ENCODE peak calls at places on chromosomes 6 and 20, in six cellular contexts. E is endothelial cell, Z is endothelial cell of umbilical vein, F is type B pancreatic cell, A is sigmoid colon, Q is mucosa of descending colon. R is an unnamed sample.

GRCh38 chr6:43809417-43810305 is 39.6 kb downstream of the VEGFA start:
- DNase-seq in E (no peak), Z (peak; percentile 2), F (no peak), A (peak; percentile 38), Q (no peak), R (no peak)

GRCh38 chr6:139852484-139853140 is 478.2 kb upstream of the CITED2 start:
- DNase-seq in E (no peak), Z (no peak), F (no peak), A (no peak), Q (no peak), R (no peak)

GRCh38 chr6:17039266-17039665 is 62.6 kb upstream of the STMND1 start:
- DNase-seq in E (no peak), Z (no peak), F (no peak), A (no peak), Q (no peak), R (no peak)

GRCh38 chr6:47655719-47656595 is 42.4 kb upstream of the ADGRF4 start:
- DNase-seq in E (no peak), Z (peak; percentile 31), F (no peak), A (no peak), Q (peak; percentile 58), R (no peak)

GRCh38 chr6:125790403-125791150 is at the start of gene NCOA7:
- DNase-seq in E (peak; percentile 57), Z (peak; percentile 84), F (peak; percentile 82), A (peak; percentile 91), Q (peak; percentile 91), R (peak; percentile 56)

GRCh38 chr6:142071981-142072380 is 60.7 kb upstream of the GJE1 start:
- DNase-seq in E (no peak), Z (no peak), F (no peak), A (no peak), Q (no peak), R (no peak)

GRCh38 chr6:3370361-3371221 is 86.3 kb downstream of the SLC22A23 start:
- DNase-seq in E (no peak), Z (no peak), F (no peak), A (peak; percentile 51), Q (no peak), R (no peak)

GRCh38 chr6:41464481-41464880 is 81.7 kb upstream of the FOXP4 start:
- DNase-seq in E (no peak), Z (no peak), F (no peak), A (no peak), Q (no peak), R (no peak)

GRCh38 chr6:137724018-137724403 is 143.0 kb upstream of the TNFAIP3 start:
- DNase-seq in E (no peak), Z (no peak), F (no peak), A (no peak), Q (no peak), R (no peak)

GRCh38 chr6:135196739-135197510 is 15.8 kb downstream of the MYB start:
- DNase-seq in E (no peak), Z (no peak), F (no peak), A (no peak), Q (no peak), R (no peak)

GRCh38 chr6:45351667-45352066 is 23.5 kb downstream of the RUNX2 start:
- DNase-seq in E (no peak), Z (no peak), F (no peak), A (no peak), Q (no peak), R (no peak)

GRCh38 chr20:31860431-31861345 is 9.6 kb downstream of the DUSP15 start:
- DNase-seq in E (no peak), Z (no peak), F (no peak), A (no peak), Q (no peak), R (no peak)

GRCh38 chr6:25537349-25538018 is 114.5 kb upstream of the SCGN start:
- DNase-seq in E (no peak), Z (no peak), F (no peak), A (no peak), Q (no peak), R (no peak)

GRCh38 chr6:71386215-71386614 is 97.6 kb downstream of the OGFRL1 start:
- DNase-seq in E (no peak), Z (peak; percentile 59), F (no peak), A (no peak), Q (no peak), R (no peak)

GRCh38 chr6:3253597-3253961 is 5.2 kb upstream of the PSMG4 start:
- DNase-seq in E (no peak), Z (no peak), F (no peak), A (peak; percentile 57), Q (no peak), R (no peak)

GRCh38 chr20:59525500-59526241 is 78.7 kb upstream of the PHACTR3 start:
- DNase-seq in E (peak; percentile 87), Z (peak; percentile 52), F (peak; percentile 82), A (no peak), Q (no peak), R (peak; percentile 65)

GRCh38 chr6:41439524-41440418 is 104.4 kb downstream of the NCR2 start:
- DNase-seq in E (no peak), Z (no peak), F (no peak), A (no peak), Q (no peak), R (no peak)

GRCh38 chr6:73123632-73124329 is 101.5 kb downstream of the KHDC1L start:
- DNase-seq in E (no peak), Z (no peak), F (no peak), A (no peak), Q (no peak), R (no peak)

GRCh38 chr6:144036064-144036873 is 28.2 kb upstream of the PLAGL1 start:
- DNase-seq in E (no peak), Z (peak; percentile 6), F (no peak), A (no peak), Q (peak; percentile 55), R (no peak)

GRCh38 chr20:58545565-58546195 is 30.5 kb upstream of the APCDD1L start:
- DNase-seq in E (no peak), Z (no peak), F (peak; percentile 34), A (peak; percentile 30), Q (no peak), R (no peak)

GRCh38 chr6:5930968-5931367 is 75.8 kb downstream of the NRN1 start:
- DNase-seq in E (no peak), Z (no peak), F (no peak), A (no peak), Q (no peak), R (no peak)

GRCh38 chr6:80541886-80542285 is 435.4 kb downstream of the BCKDHB start:
- DNase-seq in E (no peak), Z (no peak), F (no peak), A (no peak), Q (no peak), R (no peak)

GRCh38 chr6:25138697-25139051 is 140.5 kb upstream of the CARMIL1 start:
- DNase-seq in E (no peak), Z (peak; percentile 60), F (no peak), A (no peak), Q (no peak), R (no peak)

GRCh38 chr20:41572010-41572572 is 46.1 kb downstream of the CHD6 start:
- DNase-seq in E (no peak), Z (no peak), F (no peak), A (no peak), Q (no peak), R (no peak)

GRCh38 chr6:168744866-168745265 is 303.9 kb downstream of the SMOC2 start:
- DNase-seq in E (no peak), Z (no peak), F (no peak), A (no peak), Q (no peak), R (no peak)

GRCh38 chr6:132530293-132530974 is 7.6 kb upstream of the TAAR9 start:
- DNase-seq in E (peak; percentile 70), Z (peak; percentile 58), F (no peak), A (peak; percentile 66), Q (no peak), R (peak; percentile 60)

DNA sequence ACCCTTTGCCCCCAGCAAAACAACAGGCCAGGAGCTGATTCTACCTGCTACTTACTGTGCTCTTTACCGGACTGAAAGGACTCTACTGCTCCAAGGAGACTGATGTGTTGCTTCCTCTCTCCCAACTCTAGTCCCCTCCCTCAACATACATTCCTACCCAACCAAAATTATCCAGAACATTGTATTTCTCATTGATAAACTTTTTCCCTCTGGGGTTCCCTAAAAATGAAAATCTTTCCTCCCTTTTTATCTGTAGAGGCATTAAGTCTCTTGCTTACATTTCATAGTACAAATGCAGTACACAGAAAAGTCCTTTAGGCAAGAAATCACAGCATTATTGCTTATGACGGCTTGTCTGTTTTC is 940 bp upstream of the HS3ST5 start:
- DNase-seq in E (no peak), Z (no peak), F (no peak), A (no peak), Q (no peak), R (no peak)
- TF ChIP-seq CTCF in E (no peak), Z (no peak), F (peak; percentile 10), A (no peak), Q (no peak), R (no peak)

GRCh38 chr6:157762636-157763035 is 60.4 kb upstream of the SNX9 start:
- DNase-seq in E (no peak), Z (peak; percentile 39), F (no peak), A (no peak), Q (no peak), R (no peak)
- TF ChIP-seq CTCF in E (no peak), Z (peak; percentile 26), F (no peak), A (no peak), Q (no peak), R (no peak)

GRCh38 chr20:33667245-33668086 is 723 bp downstream of the ACTL10 start:
- DNase-seq in E (no peak), Z (peak; percentile 73), F (peak; percentile 80), A (peak; percentile 86), Q (peak; percentile 91), R (no peak)
- TF ChIP-seq CTCF in E (peak; percentile 83), Z (peak; percentile 23), F (no peak), A (no peak), Q (no peak), R (peak; percentile 91)

GRCh38 chr6:21595265-21595950 is 1.9 kb downstream of the SOX4 start:
- DNase-seq in E (peak; percentile 35), Z (no peak), F (no peak), A (peak; percentile 71), Q (peak; percentile 68), R (no peak)
- TF ChIP-seq CTCF in E (peak; percentile 20), Z (no peak), F (peak; percentile 49), A (no peak), Q (no peak), R (peak; percentile 31)

GRCh38 chr6:32153252-32153834 is 598 bp upstream of the PPT2 start:
- DNase-seq in E (no peak), Z (peak; percentile 47), F (no peak), A (peak; percentile 78), Q (peak; percentile 71), R (peak; percentile 21)
- TF ChIP-seq CTCF in E (no peak), Z (peak; percentile 16), F (peak; percentile 48), A (no peak), Q (no peak), R (peak; percentile 38)

GRCh38 chr6:14321992-14322772 is 204.6 kb downstream of the CD83 start:
- DNase-seq in E (no peak), Z (no peak), F (no peak), A (no peak), Q (no peak), R (no peak)
- TF ChIP-seq CTCF in E (no peak), Z (no peak), F (no peak), A (no peak), Q (no peak), R (no peak)

R was measured in progenitor cell of endocrine pancreas.